ENCODE peak calls at places on chromosomes 5 and 9, in seven cellular contexts. One of them, this sample, is unnamed.

GRCh38 chr5:178069909-178070308 is 43.4 kb upstream of the N4BP3 start:
- DNase-seq in fibroblast of the conjunctiva: no peak
- DNase-seq in activated T-cell treated with anti-CD3 and anti-CD28 coated beads for 1 hour: peak
- DNase-seq in activated CD4-positive, alpha-beta memory T cell treated with anti-CD3 and anti-CD28 coated beads, Interleukin-2, amount 10 ng/mL, durations not matched to agents 7 days and 5 days: peak
- DNase-seq in choroid plexus epithelial cell: peak
- DNase-seq in AG04450: no peak
- DNase-seq in posterior vena cava: no peak
- DNase-seq in this sample: no peak

GRCh38 chr9:2570615-2571479 is 50.7 kb upstream of the VLDLR start:
- DNase-seq in AG04450: peak
- DNase-seq in choroid plexus epithelial cell: peak
- DNase-seq in posterior vena cava: peak
- DNase-seq in activated CD4-positive, alpha-beta memory T cell treated with anti-CD3 and anti-CD28 coated beads, Interleukin-2, amount 10 ng/mL, durations not matched to agents 7 days and 5 days: peak
- DNase-seq in activated T-cell treated with anti-CD3 and anti-CD28 coated beads for 1 hour: no peak
- DNase-seq in fibroblast of the conjunctiva: no peak
- DNase-seq in this sample: no peak

GRCh38 chr5:140641716-140642115 is 2.5 kb downstream of the TMCO6 start:
- DNase-seq in activated CD4-positive, alpha-beta memory T cell treated with anti-CD3 and anti-CD28 coated beads, Interleukin-2, amount 10 ng/mL, durations not matched to agents 7 days and 5 days: no peak
- DNase-seq in activated T-cell treated with anti-CD3 and anti-CD28 coated beads for 1 hour: no peak
- DNase-seq in posterior vena cava: no peak
- DNase-seq in choroid plexus epithelial cell: no peak
- DNase-seq in fibroblast of the conjunctiva: no peak
- DNase-seq in AG04450: no peak
- DNase-seq in this sample: no peak

GRCh38 chr9:801399-802071 is 40.0 kb upstream of the DMRT1 start:
- DNase-seq in activated T-cell treated with anti-CD3 and anti-CD28 coated beads for 1 hour: no peak
- DNase-seq in AG04450: peak
- DNase-seq in fibroblast of the conjunctiva: peak
- DNase-seq in posterior vena cava: peak
- DNase-seq in activated CD4-positive, alpha-beta memory T cell treated with anti-CD3 and anti-CD28 coated beads, Interleukin-2, amount 10 ng/mL, durations not matched to agents 7 days and 5 days: no peak
- DNase-seq in choroid plexus epithelial cell: peak
- DNase-seq in this sample: no peak

GRCh38 chr5:179374506-179375235 is 29.4 kb upstream of the ADAMTS2 start:
- DNase-seq in AG04450: no peak
- DNase-seq in activated CD4-positive, alpha-beta memory T cell treated with anti-CD3 and anti-CD28 coated beads, Interleukin-2, amount 10 ng/mL, durations not matched to agents 7 days and 5 days: no peak
- DNase-seq in posterior vena cava: peak
- DNase-seq in activated T-cell treated with anti-CD3 and anti-CD28 coated beads for 1 hour: no peak
- DNase-seq in choroid plexus epithelial cell: no peak
- DNase-seq in fibroblast of the conjunctiva: no peak
- DNase-seq in this sample: no peak

GRCh38 chr5:78899922-78900362 is 85.2 kb downstream of the ARSB start:
- DNase-seq in posterior vena cava: no peak
- DNase-seq in activated T-cell treated with anti-CD3 and anti-CD28 coated beads for 1 hour: no peak
- DNase-seq in activated CD4-positive, alpha-beta memory T cell treated with anti-CD3 and anti-CD28 coated beads, Interleukin-2, amount 10 ng/mL, durations not matched to agents 7 days and 5 days: peak
- DNase-seq in fibroblast of the conjunctiva: peak
- DNase-seq in AG04450: no peak
- DNase-seq in choroid plexus epithelial cell: peak
- DNase-seq in this sample: no peak

GRCh38 chr5:133520991-133521706 is 91.2 kb downstream of the FSTL4 start:
- DNase-seq in AG04450: no peak
- DNase-seq in posterior vena cava: no peak
- DNase-seq in fibroblast of the conjunctiva: no peak
- DNase-seq in activated T-cell treated with anti-CD3 and anti-CD28 coated beads for 1 hour: no peak
- DNase-seq in activated CD4-positive, alpha-beta memory T cell treated with anti-CD3 and anti-CD28 coated beads, Interleukin-2, amount 10 ng/mL, durations not matched to agents 7 days and 5 days: no peak
- DNase-seq in choroid plexus epithelial cell: no peak
- DNase-seq in this sample: no peak

GRCh38 chr9:121985792-121986494 is 107.2 kb downstream of the TTLL11 start:
- DNase-seq in activated CD4-positive, alpha-beta memory T cell treated with anti-CD3 and anti-CD28 coated beads, Interleukin-2, amount 10 ng/mL, durations not matched to agents 7 days and 5 days: no peak
- DNase-seq in choroid plexus epithelial cell: no peak
- DNase-seq in AG04450: no peak
- DNase-seq in posterior vena cava: peak
- DNase-seq in activated T-cell treated with anti-CD3 and anti-CD28 coated beads for 1 hour: no peak
- DNase-seq in fibroblast of the conjunctiva: no peak
- DNase-seq in this sample: no peak

GRCh38 chr9:14258156-14258555 is 55.8 kb downstream of the NFIB start:
- DNase-seq in activated CD4-positive, alpha-beta memory T cell treated with anti-CD3 and anti-CD28 coated beads, Interleukin-2, amount 10 ng/mL, durations not matched to agents 7 days and 5 days: no peak
- DNase-seq in activated T-cell treated with anti-CD3 and anti-CD28 coated beads for 1 hour: no peak
- DNase-seq in posterior vena cava: no peak
- DNase-seq in AG04450: no peak
- DNase-seq in choroid plexus epithelial cell: peak
- DNase-seq in fibroblast of the conjunctiva: no peak
- DNase-seq in this sample: no peak

GRCh38 chr5:112656456-112656855 is 81.2 kb upstream of the APC start:
- DNase-seq in posterior vena cava: no peak
- DNase-seq in activated CD4-positive, alpha-beta memory T cell treated with anti-CD3 and anti-CD28 coated beads, Interleukin-2, amount 10 ng/mL, durations not matched to agents 7 days and 5 days: no peak
- DNase-seq in choroid plexus epithelial cell: no peak
- DNase-seq in AG04450: no peak
- DNase-seq in fibroblast of the conjunctiva: no peak
- DNase-seq in activated T-cell treated with anti-CD3 and anti-CD28 coated beads for 1 hour: no peak
- DNase-seq in this sample: no peak

GRCh38 chr5:80540691-80541090 is 29.4 kb downstream of the ANKRD34B start:
- DNase-seq in activated CD4-positive, alpha-beta memory T cell treated with anti-CD3 and anti-CD28 coated beads, Interleukin-2, amount 10 ng/mL, durations not matched to agents 7 days and 5 days: no peak
- DNase-seq in AG04450: no peak
- DNase-seq in activated T-cell treated with anti-CD3 and anti-CD28 coated beads for 1 hour: no peak
- DNase-seq in posterior vena cava: no peak
- DNase-seq in choroid plexus epithelial cell: no peak
- DNase-seq in fibroblast of the conjunctiva: no peak
- DNase-seq in this sample: no peak